ENCODE peak calls at places on chromosomes 3 and 15, in seven cellular contexts. One of them, this sample, is unnamed.

GRCh38 chr3:20225769-20226168 is 39.8 kb upstream of the SGO1 start:
- DNase-seq in stimulated activated CD8-positive, alpha-beta memory T cell treated with anti-CD3 and anti-CD28 coated beads, Interleukin-2, amount 100 ng/mL, for 48 hours: no peak
- DNase-seq in effector memory CD8-positive, alpha-beta T cell: no peak
- DNase-seq in endothelial cell: no peak
- DNase-seq in AG08395: peak
- DNase-seq in NCI-H146: peak
- DNase-seq in activated gamma-delta T cell treated with Interleukin-2 at 50 U/mL for 16 hours: no peak
- DNase-seq in this sample: no peak

GRCh38 chr3:145623349-145623748 is 537.6 kb downstream of the PLOD2 start:
- DNase-seq in activated gamma-delta T cell treated with Interleukin-2 at 50 U/mL for 16 hours: no peak
- DNase-seq in endothelial cell: no peak
- DNase-seq in stimulated activated CD8-positive, alpha-beta memory T cell treated with anti-CD3 and anti-CD28 coated beads, Interleukin-2, amount 100 ng/mL, for 48 hours: no peak
- DNase-seq in effector memory CD8-positive, alpha-beta T cell: no peak
- DNase-seq in NCI-H146: no peak
- DNase-seq in AG08395: no peak
- DNase-seq in this sample: no peak

GRCh38 chr3:34511891-34512290 is 713.5 kb downstream of the PDCD6IP start:
- DNase-seq in stimulated activated CD8-positive, alpha-beta memory T cell treated with anti-CD3 and anti-CD28 coated beads, Interleukin-2, amount 100 ng/mL, for 48 hours: no peak
- DNase-seq in activated gamma-delta T cell treated with Interleukin-2 at 50 U/mL for 16 hours: no peak
- DNase-seq in endothelial cell: no peak
- DNase-seq in NCI-H146: no peak
- DNase-seq in effector memory CD8-positive, alpha-beta T cell: no peak
- DNase-seq in AG08395: no peak
- DNase-seq in this sample: no peak

GRCh38 chr15:89907289-89907688 is 5.5 kb downstream of the ARPIN start:
- DNase-seq in effector memory CD8-positive, alpha-beta T cell: no peak
- DNase-seq in stimulated activated CD8-positive, alpha-beta memory T cell treated with anti-CD3 and anti-CD28 coated beads, Interleukin-2, amount 100 ng/mL, for 48 hours: no peak
- DNase-seq in NCI-H146: no peak
- DNase-seq in AG08395: no peak
- DNase-seq in endothelial cell: no peak
- DNase-seq in activated gamma-delta T cell treated with Interleukin-2 at 50 U/mL for 16 hours: no peak
- DNase-seq in this sample: no peak

GRCh38 chr3:99250821-99251355 is 349.4 kb upstream of the DCBLD2 start:
- DNase-seq in stimulated activated CD8-positive, alpha-beta memory T cell treated with anti-CD3 and anti-CD28 coated beads, Interleukin-2, amount 100 ng/mL, for 48 hours: no peak
- DNase-seq in endothelial cell: no peak
- DNase-seq in effector memory CD8-positive, alpha-beta T cell: no peak
- DNase-seq in AG08395: no peak
- DNase-seq in activated gamma-delta T cell treated with Interleukin-2 at 50 U/mL for 16 hours: no peak
- DNase-seq in NCI-H146: no peak
- DNase-seq in this sample: no peak

GRCh38 chr15:43410572-43411214 is 39.8 kb downstream of the TUBGCP4 start:
- DNase-seq in endothelial cell: no peak
- DNase-seq in stimulated activated CD8-positive, alpha-beta memory T cell treated with anti-CD3 and anti-CD28 coated beads, Interleukin-2, amount 100 ng/mL, for 48 hours: no peak
- DNase-seq in NCI-H146: no peak
- DNase-seq in AG08395: peak
- DNase-seq in activated gamma-delta T cell treated with Interleukin-2 at 50 U/mL for 16 hours: no peak
- DNase-seq in effector memory CD8-positive, alpha-beta T cell: no peak
- DNase-seq in this sample: no peak

GRCh38 chr15:34976073-34976472 is 6.5 kb upstream of the AQR start:
- DNase-seq in effector memory CD8-positive, alpha-beta T cell: no peak
- DNase-seq in NCI-H146: no peak
- DNase-seq in activated gamma-delta T cell treated with Interleukin-2 at 50 U/mL for 16 hours: no peak
- DNase-seq in stimulated activated CD8-positive, alpha-beta memory T cell treated with anti-CD3 and anti-CD28 coated beads, Interleukin-2, amount 100 ng/mL, for 48 hours: no peak
- DNase-seq in AG08395: no peak
- DNase-seq in endothelial cell: no peak
- DNase-seq in this sample: no peak

GRCh38 chr3:139430467-139430866 is 41.0 kb upstream of the COPB2 start:
- DNase-seq in NCI-H146: peak
- DNase-seq in stimulated activated CD8-positive, alpha-beta memory T cell treated with anti-CD3 and anti-CD28 coated beads, Interleukin-2, amount 100 ng/mL, for 48 hours: no peak
- DNase-seq in AG08395: no peak
- DNase-seq in effector memory CD8-positive, alpha-beta T cell: no peak
- DNase-seq in endothelial cell: no peak
- DNase-seq in activated gamma-delta T cell treated with Interleukin-2 at 50 U/mL for 16 hours: no peak
- DNase-seq in this sample: no peak

GRCh38 chr3:71107926-71108325 is 475.6 kb downstream of the FOXP1 start:
- DNase-seq in effector memory CD8-positive, alpha-beta T cell: no peak
- DNase-seq in AG08395: no peak
- DNase-seq in activated gamma-delta T cell treated with Interleukin-2 at 50 U/mL for 16 hours: no peak
- DNase-seq in NCI-H146: no peak
- DNase-seq in endothelial cell: no peak
- DNase-seq in stimulated activated CD8-positive, alpha-beta memory T cell treated with anti-CD3 and anti-CD28 coated beads, Interleukin-2, amount 100 ng/mL, for 48 hours: no peak
- DNase-seq in this sample: no peak

GRCh38 chr3:194469977-194470376 is 16.8 kb downstream of the ATP13A3 start:
- DNase-seq in endothelial cell: no peak
- DNase-seq in effector memory CD8-positive, alpha-beta T cell: no peak
- DNase-seq in stimulated activated CD8-positive, alpha-beta memory T cell treated with anti-CD3 and anti-CD28 coated beads, Interleukin-2, amount 100 ng/mL, for 48 hours: no peak
- DNase-seq in activated gamma-delta T cell treated with Interleukin-2 at 50 U/mL for 16 hours: no peak
- DNase-seq in NCI-H146: peak
- DNase-seq in AG08395: no peak
- DNase-seq in this sample: no peak

GRCh38 chr15:73688455-73688854 is 4.3 kb downstream of the CD276 start:
- DNase-seq in endothelial cell: no peak
- DNase-seq in stimulated activated CD8-positive, alpha-beta memory T cell treated with anti-CD3 and anti-CD28 coated beads, Interleukin-2, amount 100 ng/mL, for 48 hours: no peak
- DNase-seq in effector memory CD8-positive, alpha-beta T cell: no peak
- DNase-seq in NCI-H146: no peak
- DNase-seq in activated gamma-delta T cell treated with Interleukin-2 at 50 U/mL for 16 hours: no peak
- DNase-seq in AG08395: peak
- DNase-seq in this sample: no peak

GRCh38 chr3:119700920-119701734 is 1.7 kb upstream of the CFAP91 start:
- DNase-seq in NCI-H146: no peak
- DNase-seq in stimulated activated CD8-positive, alpha-beta memory T cell treated with anti-CD3 and anti-CD28 coated beads, Interleukin-2, amount 100 ng/mL, for 48 hours: no peak
- DNase-seq in AG08395: no peak
- DNase-seq in effector memory CD8-positive, alpha-beta T cell: no peak
- DNase-seq in activated gamma-delta T cell treated with Interleukin-2 at 50 U/mL for 16 hours: no peak
- DNase-seq in endothelial cell: no peak
- DNase-seq in this sample: no peak

GRCh38 chr3:141486735-141487418 is at the start of gene RASA2:
- DNase-seq in endothelial cell: peak
- DNase-seq in NCI-H146: peak
- DNase-seq in activated gamma-delta T cell treated with Interleukin-2 at 50 U/mL for 16 hours: peak
- DNase-seq in stimulated activated CD8-positive, alpha-beta memory T cell treated with anti-CD3 and anti-CD28 coated beads, Interleukin-2, amount 100 ng/mL, for 48 hours: peak
- DNase-seq in AG08395: peak
- DNase-seq in effector memory CD8-positive, alpha-beta T cell: peak
- DNase-seq in this sample: peak

GRCh38 chr3:120659285-120659684 is 22.8 kb downstream of the HGD start:
- DNase-seq in stimulated activated CD8-positive, alpha-beta memory T cell treated with anti-CD3 and anti-CD28 coated beads, Interleukin-2, amount 100 ng/mL, for 48 hours: no peak
- DNase-seq in endothelial cell: no peak
- DNase-seq in activated gamma-delta T cell treated with Interleukin-2 at 50 U/mL for 16 hours: no peak
- DNase-seq in effector memory CD8-positive, alpha-beta T cell: no peak
- DNase-seq in NCI-H146: no peak
- DNase-seq in AG08395: no peak
- DNase-seq in this sample: no peak

GRCh38 chr3:102223139-102223538 is 211.7 kb upstream of the ZPLD1 start:
- DNase-seq in activated gamma-delta T cell treated with Interleukin-2 at 50 U/mL for 16 hours: no peak
- DNase-seq in stimulated activated CD8-positive, alpha-beta memory T cell treated with anti-CD3 and anti-CD28 coated beads, Interleukin-2, amount 100 ng/mL, for 48 hours: no peak
- DNase-seq in effector memory CD8-positive, alpha-beta T cell: no peak
- DNase-seq in NCI-H146: no peak
- DNase-seq in AG08395: no peak
- DNase-seq in endothelial cell: no peak
- DNase-seq in this sample: no peak

GRCh38 chr15:63940956-63941620 is 105.2 kb downstream of the DAPK2 start:
- DNase-seq in effector memory CD8-positive, alpha-beta T cell: no peak
- DNase-seq in endothelial cell: no peak
- DNase-seq in activated gamma-delta T cell treated with Interleukin-2 at 50 U/mL for 16 hours: no peak
- DNase-seq in NCI-H146: no peak
- DNase-seq in AG08395: no peak
- DNase-seq in stimulated activated CD8-positive, alpha-beta memory T cell treated with anti-CD3 and anti-CD28 coated beads, Interleukin-2, amount 100 ng/mL, for 48 hours: no peak
- DNase-seq in this sample: no peak

GRCh38 chr3:48990636-48991421 is 788 bp downstream of the P4HTM start:
- DNase-seq in activated gamma-delta T cell treated with Interleukin-2 at 50 U/mL for 16 hours: no peak
- DNase-seq in NCI-H146: peak
- DNase-seq in effector memory CD8-positive, alpha-beta T cell: no peak
- DNase-seq in stimulated activated CD8-positive, alpha-beta memory T cell treated with anti-CD3 and anti-CD28 coated beads, Interleukin-2, amount 100 ng/mL, for 48 hours: no peak
- DNase-seq in endothelial cell: no peak
- DNase-seq in AG08395: peak
- DNase-seq in this sample: no peak

GRCh38 chr3:161264771-161265343 is 43.7 kb downstream of the NMD3 start:
- DNase-seq in effector memory CD8-positive, alpha-beta T cell: no peak
- DNase-seq in AG08395: peak
- DNase-seq in stimulated activated CD8-positive, alpha-beta memory T cell treated with anti-CD3 and anti-CD28 coated beads, Interleukin-2, amount 100 ng/mL, for 48 hours: no peak
- DNase-seq in NCI-H146: no peak
- DNase-seq in activated gamma-delta T cell treated with Interleukin-2 at 50 U/mL for 16 hours: no peak
- DNase-seq in endothelial cell: no peak
- DNase-seq in this sample: no peak

GRCh38 chr3:126991366-126992200 is 8.7 kb downstream of the PLXNA1 start:
- DNase-seq in stimulated activated CD8-positive, alpha-beta memory T cell treated with anti-CD3 and anti-CD28 coated beads, Interleukin-2, amount 100 ng/mL, for 48 hours: no peak
- DNase-seq in activated gamma-delta T cell treated with Interleukin-2 at 50 U/mL for 16 hours: no peak
- DNase-seq in effector memory CD8-positive, alpha-beta T cell: no peak
- DNase-seq in NCI-H146: no peak
- DNase-seq in AG08395: no peak
- DNase-seq in endothelial cell: no peak
- DNase-seq in this sample: no peak

GRCh38 chr3:187281191-187281714 is 10.3 kb downstream of the MASP1 start:
- DNase-seq in activated gamma-delta T cell treated with Interleukin-2 at 50 U/mL for 16 hours: no peak
- DNase-seq in endothelial cell: no peak
- DNase-seq in effector memory CD8-positive, alpha-beta T cell: no peak
- DNase-seq in stimulated activated CD8-positive, alpha-beta memory T cell treated with anti-CD3 and anti-CD28 coated beads, Interleukin-2, amount 100 ng/mL, for 48 hours: no peak
- DNase-seq in AG08395: peak
- DNase-seq in NCI-H146: no peak
- DNase-seq in this sample: no peak

GRCh38 chr15:80773792-80774352 is 5.3 kb upstream of the CEMIP start:
- DNase-seq in endothelial cell: no peak
- DNase-seq in effector memory CD8-positive, alpha-beta T cell: no peak
- DNase-seq in stimulated activated CD8-positive, alpha-beta memory T cell treated with anti-CD3 and anti-CD28 coated beads, Interleukin-2, amount 100 ng/mL, for 48 hours: no peak
- DNase-seq in activated gamma-delta T cell treated with Interleukin-2 at 50 U/mL for 16 hours: no peak
- DNase-seq in NCI-H146: no peak
- DNase-seq in AG08395: no peak
- DNase-seq in this sample: no peak

GRCh38 chr15:89998141-89998661 is 2.9 kb upstream of the ZNF710 start:
- DNase-seq in stimulated activated CD8-positive, alpha-beta memory T cell treated with anti-CD3 and anti-CD28 coated beads, Interleukin-2, amount 100 ng/mL, for 48 hours: no peak
- DNase-seq in effector memory CD8-positive, alpha-beta T cell: no peak
- DNase-seq in NCI-H146: peak
- DNase-seq in endothelial cell: no peak
- DNase-seq in AG08395: peak
- DNase-seq in activated gamma-delta T cell treated with Interleukin-2 at 50 U/mL for 16 hours: no peak
- DNase-seq in this sample: no peak

GRCh38 chr15:39631357-39631756 is 50.5 kb downstream of the THBS1 start:
- DNase-seq in activated gamma-delta T cell treated with Interleukin-2 at 50 U/mL for 16 hours: no peak
- DNase-seq in NCI-H146: no peak
- DNase-seq in AG08395: no peak
- DNase-seq in stimulated activated CD8-positive, alpha-beta memory T cell treated with anti-CD3 and anti-CD28 coated beads, Interleukin-2, amount 100 ng/mL, for 48 hours: no peak
- DNase-seq in endothelial cell: no peak
- DNase-seq in effector memory CD8-positive, alpha-beta T cell: no peak
- DNase-seq in this sample: no peak

GRCh38 chr3:64398431-64398830 is 173.2 kb upstream of the PRICKLE2 start:
- DNase-seq in AG08395: peak
- DNase-seq in effector memory CD8-positive, alpha-beta T cell: no peak
- DNase-seq in endothelial cell: no peak
- DNase-seq in stimulated activated CD8-positive, alpha-beta memory T cell treated with anti-CD3 and anti-CD28 coated beads, Interleukin-2, amount 100 ng/mL, for 48 hours: no peak
- DNase-seq in NCI-H146: no peak
- DNase-seq in activated gamma-delta T cell treated with Interleukin-2 at 50 U/mL for 16 hours: no peak
- DNase-seq in this sample: no peak

GRCh38 chr3:22691407-22691806 is 511.7 kb upstream of the UBE2E2 start:
- DNase-seq in stimulated activated CD8-positive, alpha-beta memory T cell treated with anti-CD3 and anti-CD28 coated beads, Interleukin-2, amount 100 ng/mL, for 48 hours: no peak
- DNase-seq in activated gamma-delta T cell treated with Interleukin-2 at 50 U/mL for 16 hours: no peak
- DNase-seq in AG08395: no peak
- DNase-seq in endothelial cell: no peak
- DNase-seq in effector memory CD8-positive, alpha-beta T cell: no peak
- DNase-seq in NCI-H146: no peak
- DNase-seq in this sample: no peak

GRCh38 chr3:39705351-39705900 is 104.0 kb upstream of the MYRIP start:
- DNase-seq in effector memory CD8-positive, alpha-beta T cell: no peak
- DNase-seq in endothelial cell: no peak
- DNase-seq in activated gamma-delta T cell treated with Interleukin-2 at 50 U/mL for 16 hours: no peak
- DNase-seq in NCI-H146: no peak
- DNase-seq in stimulated activated CD8-positive, alpha-beta memory T cell treated with anti-CD3 and anti-CD28 coated beads, Interleukin-2, amount 100 ng/mL, for 48 hours: no peak
- DNase-seq in AG08395: no peak
- DNase-seq in this sample: no peak

GRCh38 chr3:104952587-104952986 is 414.1 kb upstream of the ALCAM start:
- DNase-seq in NCI-H146: no peak
- DNase-seq in stimulated activated CD8-positive, alpha-beta memory T cell treated with anti-CD3 and anti-CD28 coated beads, Interleukin-2, amount 100 ng/mL, for 48 hours: no peak
- DNase-seq in effector memory CD8-positive, alpha-beta T cell: no peak
- DNase-seq in endothelial cell: no peak
- DNase-seq in AG08395: peak
- DNase-seq in activated gamma-delta T cell treated with Interleukin-2 at 50 U/mL for 16 hours: no peak
- DNase-seq in this sample: no peak

GRCh38 chr3:153295906-153296305 is 133.9 kb downstream of the RAP2B start:
- DNase-seq in activated gamma-delta T cell treated with Interleukin-2 at 50 U/mL for 16 hours: no peak
- DNase-seq in stimulated activated CD8-positive, alpha-beta memory T cell treated with anti-CD3 and anti-CD28 coated beads, Interleukin-2, amount 100 ng/mL, for 48 hours: no peak
- DNase-seq in NCI-H146: no peak
- DNase-seq in endothelial cell: no peak
- DNase-seq in effector memory CD8-positive, alpha-beta T cell: no peak
- DNase-seq in AG08395: no peak
- DNase-seq in this sample: no peak

GRCh38 chr15:88342666-88343065 is 86.1 kb upstream of the NTRK3 start:
- DNase-seq in activated gamma-delta T cell treated with Interleukin-2 at 50 U/mL for 16 hours: no peak
- DNase-seq in stimulated activated CD8-positive, alpha-beta memory T cell treated with anti-CD3 and anti-CD28 coated beads, Interleukin-2, amount 100 ng/mL, for 48 hours: no peak
- DNase-seq in AG08395: peak
- DNase-seq in effector memory CD8-positive, alpha-beta T cell: no peak
- DNase-seq in NCI-H146: no peak
- DNase-seq in endothelial cell: no peak
- DNase-seq in this sample: no peak

GRCh38 chr15:98635848-98636247 is 12.5 kb upstream of the IGF1R start:
- DNase-seq in AG08395: no peak
- DNase-seq in effector memory CD8-positive, alpha-beta T cell: no peak
- DNase-seq in NCI-H146: no peak
- DNase-seq in endothelial cell: no peak
- DNase-seq in stimulated activated CD8-positive, alpha-beta memory T cell treated with anti-CD3 and anti-CD28 coated beads, Interleukin-2, amount 100 ng/mL, for 48 hours: no peak
- DNase-seq in activated gamma-delta T cell treated with Interleukin-2 at 50 U/mL for 16 hours: no peak
- DNase-seq in this sample: no peak

GRCh38 chr3:192887047-192887446 is 30.6 kb downstream of the MB21D2 start:
- DNase-seq in endothelial cell: no peak
- DNase-seq in activated gamma-delta T cell treated with Interleukin-2 at 50 U/mL for 16 hours: no peak
- DNase-seq in effector memory CD8-positive, alpha-beta T cell: no peak
- DNase-seq in AG08395: no peak
- DNase-seq in stimulated activated CD8-positive, alpha-beta memory T cell treated with anti-CD3 and anti-CD28 coated beads, Interleukin-2, amount 100 ng/mL, for 48 hours: no peak
- DNase-seq in NCI-H146: no peak
- DNase-seq in this sample: no peak

GRCh38 chr3:13581485-13582365 is 32.8 kb downstream of the FBLN2 start:
- DNase-seq in activated gamma-delta T cell treated with Interleukin-2 at 50 U/mL for 16 hours: no peak
- DNase-seq in stimulated activated CD8-positive, alpha-beta memory T cell treated with anti-CD3 and anti-CD28 coated beads, Interleukin-2, amount 100 ng/mL, for 48 hours: no peak
- DNase-seq in NCI-H146: no peak
- DNase-seq in endothelial cell: no peak
- DNase-seq in effector memory CD8-positive, alpha-beta T cell: no peak
- DNase-seq in AG08395: peak
- DNase-seq in this sample: no peak

GRCh38 chr15:71375934-71376333 is 260.7 kb downstream of the THSD4 start:
- DNase-seq in activated gamma-delta T cell treated with Interleukin-2 at 50 U/mL for 16 hours: no peak
- DNase-seq in AG08395: no peak
- DNase-seq in endothelial cell: no peak
- DNase-seq in stimulated activated CD8-positive, alpha-beta memory T cell treated with anti-CD3 and anti-CD28 coated beads, Interleukin-2, amount 100 ng/mL, for 48 hours: no peak
- DNase-seq in effector memory CD8-positive, alpha-beta T cell: no peak
- DNase-seq in NCI-H146: no peak
- DNase-seq in this sample: no peak

GRCh38 chr15:48677821-48678220 is 32.3 kb upstream of the FBN1 start:
- DNase-seq in NCI-H146: no peak
- DNase-seq in endothelial cell: no peak
- DNase-seq in activated gamma-delta T cell treated with Interleukin-2 at 50 U/mL for 16 hours: no peak
- DNase-seq in stimulated activated CD8-positive, alpha-beta memory T cell treated with anti-CD3 and anti-CD28 coated beads, Interleukin-2, amount 100 ng/mL, for 48 hours: no peak
- DNase-seq in effector memory CD8-positive, alpha-beta T cell: no peak
- DNase-seq in AG08395: no peak
- DNase-seq in this sample: no peak

GRCh38 chr3:45889278-45889833 is 3.0 kb downstream of the CCR9 start:
- DNase-seq in NCI-H146: no peak
- DNase-seq in AG08395: no peak
- DNase-seq in stimulated activated CD8-positive, alpha-beta memory T cell treated with anti-CD3 and anti-CD28 coated beads, Interleukin-2, amount 100 ng/mL, for 48 hours: no peak
- DNase-seq in effector memory CD8-positive, alpha-beta T cell: no peak
- DNase-seq in activated gamma-delta T cell treated with Interleukin-2 at 50 U/mL for 16 hours: no peak
- DNase-seq in endothelial cell: no peak
- DNase-seq in this sample: no peak

This sample was measured in T-helper 9 cell.